ENCODE peak calls at places on chromosome 14, in seven cellular contexts. S, H, J, X, V, Y and Q are unnamed samples.

GRCh38 chr14:106210650-106211049 is 684.3 kb downstream of the TMEM121 start:
- DNase-seq in V (no peak), H (no peak), X (peak; percentile 12), Y (no peak), J (no peak), S (no peak), Q (no peak)

GRCh38 chr14:101876539-101876938 is 87.8 kb upstream of the DYNC1H1 start:
- DNase-seq in V (peak; percentile 77), H (peak; percentile 83), Y (peak; percentile 63), X (peak; percentile 71), S (peak; percentile 61), J (peak; percentile 70), Q (peak; percentile 70)

GRCh38 chr14:99476864-99477263 is 3.8 kb downstream of the SETD3 start:
- DNase-seq in Y (no peak), V (no peak), S (peak; percentile 43), J (no peak), H (no peak), X (no peak), Q (no peak)

GRCh38 chr14:94132285-94132887 is 3.0 kb upstream of the IFI27L2 start:
- DNase-seq in V (peak; percentile 42), H (peak; percentile 69), S (peak; percentile 80), X (peak; percentile 51), J (peak; percentile 45), Y (no peak), Q (peak; percentile 57)

GRCh38 chr14:71061458-71061857 is 154.2 kb downstream of the PCNX1 start:
- DNase-seq in V (no peak), J (no peak), S (peak; percentile 17), H (no peak), X (no peak), Y (no peak), Q (no peak)

GRCh38 chr14:87656315-87656714 is 336.7 kb downstream of the GALC start:
- DNase-seq in V (no peak), S (no peak), J (no peak), Y (no peak), H (no peak), X (no peak), Q (no peak)

GRCh38 chr14:61822458-61822857 is 60.2 kb downstream of the SNAPC1 start:
- DNase-seq in Y (no peak), X (no peak), H (no peak), V (no peak), J (no peak), S (no peak), Q (no peak)

GRCh38 chr14:100401031-100401692 is 78.0 kb downstream of the SLC25A47 start:
- DNase-seq in S (no peak), J (no peak), X (no peak), Y (no peak), H (no peak), V (no peak), Q (no peak)

GRCh38 chr14:28298156-28298555 is 468.4 kb upstream of the FOXG1 start:
- DNase-seq in S (peak; percentile 71), H (no peak), V (no peak), Y (no peak), X (no peak), J (no peak), Q (no peak)

GRCh38 chr14:22159049-22159448 is 430.0 kb downstream of the DAD1 start:
- DNase-seq in Y (no peak), J (no peak), S (no peak), V (no peak), H (no peak), X (no peak), Q (no peak)

GRCh38 chr14:75479770-75480600 is 42.3 kb upstream of the BATF start:
- DNase-seq in S (no peak), V (no peak), J (no peak), H (no peak), X (no peak), Y (no peak), Q (no peak)

GRCh38 chr14:60654303-60654925 is 5.1 kb upstream of the SIX1 start:
- DNase-seq in Y (peak; percentile 95), S (no peak), V (no peak), J (no peak), X (no peak), H (no peak), Q (no peak)

GRCh38 chr14:76446486-76446885 is 70.5 kb downstream of the ESRRB start:
- DNase-seq in Y (no peak), X (no peak), S (no peak), J (no peak), V (no peak), H (no peak), Q (no peak)

GRCh38 chr14:102139248-102140026 is at the start of gene WDR20:
- DNase-seq in V (peak; percentile 99), Y (peak; percentile 88), J (peak; percentile 99), H (peak; percentile 98), S (peak; percentile 98), X (peak; percentile 99), Q (peak; percentile 99)

GRCh38 chr14:59190372-59190771 is 1.9 kb downstream of the DAAM1 start:
- DNase-seq in J (no peak), Y (no peak), S (peak; percentile 25), X (no peak), V (no peak), H (no peak), Q (no peak)

GRCh38 chr14:92719421-92719820 is 29.0 kb downstream of the LGMN start:
- DNase-seq in X (no peak), S (no peak), J (no peak), H (no peak), Y (no peak), V (no peak), Q (no peak)

GRCh38 chr14:22980672-22981089 is 1.7 kb downstream of the AJUBA start:
- DNase-seq in J (no peak), V (no peak), S (peak; percentile 60), X (peak; percentile 20), Y (no peak), H (peak; percentile 51), Q (no peak)

GRCh38 chr14:93044601-93045000 is 71.1 kb downstream of the ITPK1 start:
- DNase-seq in Y (no peak), H (no peak), S (no peak), J (no peak), X (no peak), V (no peak), Q (no peak)

GRCh38 chr14:93733646-93734045 is 54.6 kb downstream of the PRIMA1 start:
- DNase-seq in X (no peak), H (no peak), V (no peak), Y (no peak), S (no peak), J (no peak), Q (no peak)